ENCODE peak calls at places on chromosomes 11 and 22, in five cellular contexts. E, G, F, Q and W are unnamed samples. For H3K27me3, the result is how much of the 10 kb centered on the place peaks cover.

GRCh38 chr11:91688672-91689071 is 535.9 kb upstream of the FAT3 start:
- DNase-seq in F (no peak), Q (no peak), E (no peak), G (no peak), W (no peak)

GRCh38 chr11:111331711-111332479 is 33.5 kb downstream of the POU2AF3 start:
- DNase-seq in G (no peak), Q (no peak), E (no peak), F (no peak), W (no peak)

GRCh38 chr11:96267490-96268010 is 75.4 kb downstream of the MAML2 start:
- DNase-seq in F (no peak), Q (no peak), G (no peak), E (peak), W (peak)

GRCh38 chr11:86670179-86670578 is 2.2 kb downstream of the ME3 start:
- DNase-seq in Q (no peak), G (no peak), F (no peak), E (no peak), W (no peak)

GRCh38 chr11:5564259-5565019 is 16.1 kb upstream of the OR52H1 start:
- DNase-seq in Q (no peak), G (no peak), F (no peak), E (no peak), W (no peak)

GRCh38 chr22:50733521-50734342 is 4.3 kb upstream of the ACR start:
- DNase-seq in G (no peak), Q (no peak), E (no peak), F (no peak), W (peak)

GRCh38 chr11:11207428-11207827 is 145.6 kb downstream of the CSNK2A3 start:
- DNase-seq in G (no peak), E (no peak), F (no peak), Q (no peak), W (no peak)

GRCh38 chr11:3736816-3737215 is 60.5 kb downstream of the NUP98 start:
- DNase-seq in Q (no peak), G (no peak), F (no peak), E (no peak), W (no peak)

GRCh38 chr11:12890476-12890875 is 118.6 kb upstream of the RASSF10 start:
- DNase-seq in F (no peak), Q (no peak), G (no peak), E (no peak), W (no peak)

GRCh38 chr22:30733081-30733680 is 38.5 kb downstream of the OSBP2 start:
- DNase-seq in E (no peak), Q (no peak), G (no peak), F (no peak), W (no peak)

GRCh38 chr11:68118753-68119448 is 2.3 kb downstream of the CHKA start:
- DNase-seq in G (no peak), E (no peak), F (no peak), Q (no peak), W (no peak)

GRCh38 chr11:113168804-113169342 is 145.5 kb upstream of the TTC12 start:
- DNase-seq in Q (no peak), E (no peak), G (no peak), F (no peak), W (no peak)

GRCh38 chr11:82776377-82776776 is 42.7 kb upstream of the FAM181B start:
- DNase-seq in G (no peak), Q (no peak), E (no peak), F (no peak), W (no peak)

GRCh38 chr11:898160-898517 is 12.5 kb downstream of the CHID1 start:
- DNase-seq in G (no peak), F (no peak), E (no peak), Q (no peak), W (no peak)

GRCh38 chr11:96707273-96707672 is 317.5 kb downstream of the JRKL start:
- DNase-seq in E (no peak), G (no peak), Q (no peak), F (no peak), W (no peak)

GRCh38 chr11:35579557-35580396 is 38.5 kb upstream of the FJX1 start:
- DNase-seq in E (no peak), Q (no peak), F (no peak), G (no peak), W (no peak)

GRCh38 chr11:63663809-63664208 is 7.4 kb downstream of the ATL3 start:
- DNase-seq in G (no peak), F (no peak), Q (no peak), E (no peak), W (no peak)

GRCh38 chr22:45319319-45319675 is 9.6 kb downstream of the FAM118A start:
- DNase-seq in G (no peak), E (no peak), Q (no peak), F (no peak), W (no peak)

GRCh38 chr11:103936059-103936458 is 100.4 kb upstream of the DDI1 start:
- DNase-seq in G (no peak), F (no peak), E (no peak), Q (no peak), W (no peak)

GRCh38 chr11:128604723-128605122 is 17.4 kb upstream of the ETS1 start:
- DNase-seq in E (no peak), F (no peak), G (no peak), Q (no peak), W (no peak)

GRCh38 chr11:64141081-64141783 is 24.7 kb downstream of the MACROD1 start:
- DNase-seq in G (no peak), E (no peak), Q (no peak), F (no peak), W (no peak)

GRCh38 chr11:120563698-120564572 is 52.4 kb downstream of the GRIK4 start:
- DNase-seq in E (no peak), Q (no peak), F (no peak), G (no peak), W (no peak)

GRCh38 chr11:124586247-124586860 is 16.6 kb downstream of the OR8A1 start:
- DNase-seq in Q (peak), E (peak), F (peak), G (no peak), W (peak)

GRCh38 chr22:28299760-28300159 is 379.9 kb downstream of the TTC28 start:
- DNase-seq in E (no peak), F (peak), Q (no peak), G (no peak), W (no peak)

GRCh38 chr11:75399344-75400109 is at the start of gene RPS3:
- DNase-seq in Q (peak), F (peak), E (peak), G (peak), W (peak)

GRCh38 chr11:75563978-75564552 is 2.0 kb downstream of the SERPINH1 start:
- DNase-seq in E (no peak), G (no peak), F (peak), Q (no peak), W (no peak)

GRCh38 chr11:57349491-57350274 is 11.5 kb downstream of the P2RX3 start:
- DNase-seq in E (peak), G (peak), F (peak), Q (peak), W (peak)

GRCh38 chr22:45216133-45217003 is 24.3 kb downstream of the KIAA0930 start:
- DNase-seq in G (peak), F (no peak), E (no peak), Q (no peak), W (no peak)

GRCh38 chr22:45731041-45731797 is 59.6 kb downstream of the ATXN10 start:
- DNase-seq in F (no peak), G (no peak), E (no peak), Q (peak), W (no peak)

GRCh38 chr11:65041206-65042035 is at the start of gene SAC3D1:
- DNase-seq in Q (no peak), F (no peak), G (peak), E (no peak), W (no peak)

GRCh38 chr22:27715078-27715477 is 86.5 kb downstream of the MN1 start:
- DNase-seq in F (no peak), E (no peak), G (no peak), Q (no peak), W (no peak)

GRCh38 chr22:29580200-29580810 is 608 bp downstream of the NIPSNAP1 start:
- DNase-seq in E (no peak), F (no peak), G (peak), Q (peak), W (no peak)

GRCh38 chr11:12085371-12086251 is 24.8 kb upstream of the MICAL2 start:
- DNase-seq in Q (no peak), G (no peak), E (no peak), F (no peak), W (no peak)

GRCh38 chr11:65293909-65294381 is 20.7 kb upstream of the CDC42EP2 start:
- DNase-seq in F (peak), G (no peak), E (no peak), Q (no peak), W (no peak)

GRCh38 chr11:134226806-134227325 is 2.4 kb downstream of the VPS26B start:
- DNase-seq in E (no peak), G (no peak), F (no peak), Q (no peak), W (no peak)

GRCh38 chr11:14213006-14213405 is 146.0 kb downstream of the RRAS2 start:
- DNase-seq in Q (no peak), F (no peak), G (no peak), E (no peak), W (no peak)

GRCh38 chr11:126163074-126163700 is 48.3 kb downstream of the RPUSD4 start:
- DNase-seq in G (no peak), F (no peak), Q (no peak), E (no peak), W (no peak)

GRCh38 chr22:46025225-46025972 is 48.4 kb upstream of the WNT7B start:
- DNase-seq in F (no peak), Q (no peak), G (peak), E (no peak), W (peak)

GRCh38 chr11:126893796-126894195 is 106.8 kb downstream of the KIRREL3 start:
- DNase-seq in Q (no peak), E (no peak), F (no peak), G (no peak), W (no peak)

GRCh38 chr11:65311197-65311631 is 3.5 kb upstream of the CDC42EP2 start:
- DNase-seq in E (no peak), Q (no peak), G (peak), F (peak), W (no peak)

GRCh38 chr11:20363149-20363499 is 390 bp upstream of the HTATIP2 start:
- DNase-seq in Q (no peak), F (no peak), E (no peak), G (no peak), W (no peak)

GRCh38 chr11:20363500-20364411 is at the start of gene HTATIP2:
- DNase-seq in Q (peak), G (peak), E (peak), F (peak), W (peak)

GRCh38 chr11:20367313-20367948 is 3.9 kb downstream of the HTATIP2 start:
- DNase-seq in G (no peak), F (peak), Q (no peak), E (no peak), W (no peak)

GRCh38 chr11:20362481-20362880 is 1.0 kb upstream of the HTATIP2 start:
- DNase-seq in Q (no peak), G (no peak), F (no peak), E (no peak), W (no peak)

DNA sequence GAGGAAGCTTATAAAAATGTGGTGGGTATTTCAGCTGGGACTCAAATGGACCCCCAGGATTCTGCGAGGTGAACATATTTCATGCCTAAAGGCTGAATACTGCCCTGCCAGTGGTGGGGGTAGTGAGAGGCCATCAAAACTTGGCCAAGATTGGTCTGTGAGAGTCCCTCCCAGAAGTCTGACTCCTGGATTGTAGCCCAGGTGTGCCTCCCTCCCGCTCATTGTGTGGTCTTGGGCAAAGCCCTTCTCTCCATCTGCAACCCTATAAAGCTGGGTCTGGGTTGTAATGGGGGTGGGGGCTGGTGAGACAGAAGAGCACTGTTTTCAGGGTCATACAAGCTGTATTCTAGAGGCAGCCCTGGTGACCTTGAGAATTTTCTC is 888 bp downstream of the HTATIP2 start:
- DNase-seq in F (no peak), G (no peak), Q (no peak), E (no peak), W (no peak)
- H3K27ac ChIP-seq in F (peak), G (peak), Q (peak), E (peak), W (peak)

GRCh38 chr11:94717667-94718066 is 50.5 kb upstream of the AMOTL1 start:
- DNase-seq in G (no peak), E (no peak), F (no peak), Q (no peak), W (no peak)
- H3K27me3 ChIP-seq in G (under half), E (under half), F (under half), Q (under half), W (under half)

GRCh38 chr22:38755155-38755910 is 465 bp downstream of the SUN2 start:
- DNase-seq in E (no peak), F (peak), Q (peak), G (peak), W (peak)
- H3K27ac ChIP-seq in E (peak), F (peak), Q (peak), G (peak), W (peak)

GRCh38 chr11:77165066-77165465 is 37.0 kb downstream of the MYO7A start:
- DNase-seq in E (no peak), G (peak), F (no peak), Q (no peak), W (no peak)
- H3K27me3 ChIP-seq in E (under half), G (under half), F (under half), Q (under half), W (under half)

GRCh38 chr22:36155702-36156101 is 4.9 kb downstream of the APOL3 start:
- DNase-seq in Q (peak), E (no peak), G (no peak), F (peak), W (no peak)
- H3K27ac ChIP-seq in Q (peak), E (peak), G (peak), F (peak), W (no peak)

GRCh38 chr11:32161293-32161692 is 70.4 kb downstream of the RCN1 start:
- DNase-seq in E (no peak), F (no peak), G (no peak), Q (no peak), W (no peak)

GRCh38 chr11:32162906-32163305 is 72.0 kb downstream of the RCN1 start:
- DNase-seq in G (no peak), Q (no peak), E (no peak), F (no peak), W (no peak)

GRCh38 chr11:32168924-32169323 is 78.0 kb downstream of the RCN1 start:
- DNase-seq in F (peak), G (no peak), Q (no peak), E (no peak), W (no peak)

GRCh38 chr11:32164836-32165235 is 74.0 kb downstream of the RCN1 start:
- DNase-seq in G (no peak), E (no peak), F (no peak), Q (no peak), W (no peak)
- H3K27me3 ChIP-seq in G (under half), E (under half), F (under half), Q (under half), W (under half)

GRCh38 chr22:43310798-43311197 is 32.4 kb downstream of the SCUBE1 start:
- DNase-seq in Q (no peak), G (no peak), F (no peak), E (no peak), W (no peak)

GRCh38 chr22:43312608-43313007 is 30.6 kb downstream of the SCUBE1 start:
- DNase-seq in Q (no peak), F (no peak), G (no peak), E (no peak), W (no peak)

GRCh38 chr22:43314611-43315010 is 28.6 kb downstream of the SCUBE1 start:
- DNase-seq in G (no peak), Q (no peak), E (no peak), F (no peak), W (no peak)

GRCh38 chr22:43315687-43316217 is 27.4 kb downstream of the SCUBE1 start:
- DNase-seq in Q (no peak), E (no peak), F (no peak), G (no peak), W (no peak)

GRCh38 chr22:43313497-43314474 is 29.4 kb downstream of the SCUBE1 start:
- DNase-seq in E (no peak), G (no peak), F (no peak), Q (no peak), W (no peak)
- H3K27ac ChIP-seq in E (no peak), G (no peak), F (no peak), Q (no peak), W (no peak)

GRCh38 chr22:19760652-19761002 is at the start of gene TBX1:
- DNase-seq in E (no peak), Q (no peak), F (no peak), G (peak), W (no peak)
- H3K27me3 ChIP-seq in E (under half), Q (half or more), F (under half), G (under half), W (under half)

DNA sequence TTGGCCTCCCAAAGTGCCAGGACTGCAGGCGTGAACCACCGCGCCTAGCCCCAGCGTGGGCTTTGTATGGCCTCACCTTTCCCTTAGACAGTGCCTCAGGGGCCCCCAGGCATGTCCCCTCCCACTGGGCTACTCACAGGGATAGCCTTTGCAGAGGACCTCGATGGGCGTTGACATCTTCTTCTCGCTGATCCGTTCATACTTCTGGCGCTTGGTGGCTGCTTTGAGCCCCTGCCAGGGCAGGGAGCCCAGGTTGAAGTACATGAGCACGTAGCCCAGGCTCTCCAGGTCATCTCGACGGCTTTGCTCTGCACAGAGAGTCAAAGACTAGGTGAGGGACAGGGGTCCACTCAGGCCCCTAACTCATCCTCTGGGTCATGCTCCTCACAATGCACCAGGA is 17.5 kb downstream of the CSNK1E start:
- DNase-seq in Q (no peak), G (no peak), E (no peak), F (no peak), W (no peak)
- H3K27ac ChIP-seq in Q (no peak), G (no peak), E (no peak), F (no peak), W (no peak)

DNA sequence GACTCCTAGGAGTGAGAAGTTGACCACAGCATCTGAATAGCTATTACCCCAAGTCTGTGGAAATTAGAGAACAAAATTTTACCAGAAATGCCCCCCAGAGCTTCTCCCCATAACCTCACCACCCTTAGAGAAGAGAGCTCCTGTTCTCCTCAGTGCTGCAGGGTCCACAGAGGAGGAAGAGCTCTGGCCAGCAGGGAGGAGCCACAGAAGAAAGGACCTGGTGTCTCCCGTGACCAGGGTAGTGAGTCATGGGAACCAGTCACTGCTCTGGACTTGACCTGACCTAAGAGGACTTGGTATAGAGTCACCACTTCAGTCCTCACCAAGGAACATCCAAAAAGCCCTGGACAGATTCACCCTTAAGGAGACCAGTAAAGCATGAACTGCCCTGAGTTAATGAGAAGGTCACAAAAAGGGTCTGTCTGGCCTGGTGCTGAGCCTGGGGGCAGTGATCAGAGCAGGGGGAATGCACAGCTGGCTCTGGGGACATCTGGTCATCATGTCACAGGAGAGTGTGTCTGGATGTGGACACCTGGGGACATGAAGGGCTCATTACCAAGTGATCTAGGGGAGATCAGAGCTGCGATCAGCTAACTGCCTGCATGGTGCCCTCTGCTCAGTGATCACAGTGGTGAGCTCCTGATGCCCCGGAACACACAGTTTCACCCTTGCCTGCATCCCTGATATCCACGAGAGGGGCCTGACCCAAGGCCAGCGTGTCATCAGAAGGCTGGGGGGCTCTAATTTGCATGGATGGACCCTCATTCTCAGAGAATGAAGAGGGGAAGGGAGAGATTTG is 103.3 kb upstream of the TOP3B start:
- DNase-seq in E (no peak), Q (no peak), G (no peak), F (peak), W (no peak)
- H3K27me3 ChIP-seq in E (under half), Q (under half), G (under half), F (under half), W (under half)